ENCODE peak calls at places on chromosomes 5 and 9, in ten cellular contexts. S is activated CD8-positive, alpha-beta T cell treated with anti-CD3 and anti-CD28 coated beads, Interleukin-2, amount 10 ng/mL, durations not matched to agents 7 days and 5 days; Z is WTC11; G is prostate gland; V is anterior cingulate cortex; J is GM12878; Y is A549; X is H4; T is dorsolateral prefrontal cortex; U is aorta. N is an unnamed sample.

GRCh38 chr9:90023861-90024260 is 419.0 kb downstream of the GADD45G start:
- DNase-seq in S (no peak), Z (no peak), G (no peak), V (no peak), J (no peak), Y (no peak), X (no peak), T (no peak), U (no peak), N (no peak)

GRCh38 chr9:30628915-30629564 is 1755.4 kb upstream of the ACO1 start:
- DNase-seq in S (no peak), Z (no peak), G (no peak), V (no peak), J (no peak), Y (no peak), X (no peak), T (no peak), U (no peak), N (no peak)

GRCh38 chr9:118929317-118929716 is 439.9 kb downstream of the BRINP1 start:
- DNase-seq in S (no peak), Z (no peak), G (no peak), V (no peak), J (no peak), Y (no peak), X (no peak), T (no peak), U (no peak), N (no peak)

GRCh38 chr5:3590253-3590966 is 5.2 kb upstream of the IRX1 start:
- DNase-seq in S (no peak), Z (peak; percentile 45), G (no peak), V (no peak), J (no peak), Y (no peak), X (no peak), T (no peak), U (no peak), N (no peak)

GRCh38 chr5:79070002-79070567 is 518 bp downstream of the BHMT2 start:
- DNase-seq in S (no peak), Z (no peak), G (no peak), V (no peak), J (no peak), Y (no peak), X (no peak), T (no peak), U (peak; percentile 50), N (no peak)

GRCh38 chr5:143383988-143384387 is 19.5 kb downstream of the NR3C1 start:
- DNase-seq in S (no peak), Z (no peak), G (no peak), V (no peak), J (no peak), Y (no peak), X (no peak), T (no peak), U (no peak), N (no peak)

GRCh38 chr9:98906273-98907040 is 37.2 kb upstream of the COL15A1 start:
- DNase-seq in S (no peak), Z (no peak), G (no peak), V (no peak), J (no peak), Y (no peak), X (no peak), T (no peak), U (peak; percentile 74), N (no peak)

GRCh38 chr5:85453026-85453349 is 1068.3 kb upstream of the EDIL3 start:
- DNase-seq in S (no peak), Z (no peak), G (no peak), V (no peak), J (no peak), Y (no peak), X (peak; percentile 79), T (no peak), U (no peak), N (no peak)

GRCh38 chr9:76571288-76572204 is 112.6 kb downstream of the GCNT1 start:
- DNase-seq in S (peak; percentile 36), Z (no peak), G (no peak), V (no peak), J (peak; percentile 53), Y (no peak), X (no peak), T (no peak), U (no peak), N (peak; percentile 14)

GRCh38 chr9:126658964-126659555 is 45.3 kb downstream of the LMX1B start:
- DNase-seq in S (no peak), Z (no peak), G (no peak), V (no peak), J (no peak), Y (no peak), X (no peak), T (no peak), U (no peak), N (no peak)

GRCh38 chr5:24367211-24367610 is 277.6 kb downstream of the CDH10 start:
- DNase-seq in S (no peak), Z (no peak), G (no peak), V (no peak), J (no peak), Y (no peak), X (no peak), T (no peak), U (no peak), N (no peak)

GRCh38 chr9:121551985-121552753 is 52.5 kb upstream of the GGTA1 start:
- DNase-seq in S (no peak), Z (no peak), G (no peak), V (no peak), J (no peak), Y (no peak), X (no peak), T (no peak), U (no peak), N (peak; percentile 75)

GRCh38 chr9:5549671-5550650 is 39.6 kb downstream of the PDCD1LG2 start:
- DNase-seq in S (no peak), Z (no peak), G (no peak), V (no peak), J (no peak), Y (no peak), X (no peak), T (no peak), U (no peak), N (no peak)

GRCh38 chr5:756171-756570 is 28.4 kb downstream of the ZDHHC11B start:
- DNase-seq in S (no peak), Z (no peak), G (no peak), V (no peak), J (no peak), Y (no peak), X (no peak), T (no peak), U (peak; percentile 41), N (no peak)

GRCh38 chr5:40198736-40199135 is 481.0 kb upstream of the PTGER4 start:
- DNase-seq in S (no peak), Z (no peak), G (no peak), V (no peak), J (no peak), Y (no peak), X (no peak), T (no peak), U (no peak), N (no peak)

GRCh38 chr5:119255571-119256356 is 100.1 kb upstream of the TNFAIP8 start:
- DNase-seq in S (no peak), Z (peak; percentile 67), G (no peak), V (no peak), J (no peak), Y (peak; percentile 32), X (peak; percentile 32), T (no peak), U (no peak), N (no peak)

GRCh38 chr5:14488697-14489096 is 92.9 kb upstream of the OTULINL start:
- DNase-seq in S (no peak), Z (no peak), G (no peak), V (no peak), J (no peak), Y (no peak), X (no peak), T (no peak), U (no peak), N (no peak)

GRCh38 chr9:16985559-16986348 is 115.3 kb upstream of the BNC2 start:
- DNase-seq in S (no peak), Z (no peak), G (peak; percentile 6), V (no peak), J (no peak), Y (peak; percentile 19), X (peak; percentile 53), T (no peak), U (peak; percentile 86), N (no peak)

GRCh38 chr5:14064841-14065240 is 78.3 kb upstream of the TRIO start:
- DNase-seq in S (no peak), Z (no peak), G (no peak), V (no peak), J (no peak), Y (no peak), X (no peak), T (no peak), U (no peak), N (no peak)

GRCh38 chr9:127087836-127088235 is 34.6 kb downstream of the ANGPTL2 start:
- DNase-seq in S (no peak), Z (no peak), G (no peak), V (no peak), J (no peak), Y (no peak), X (no peak), T (no peak), U (no peak), N (no peak)

GRCh38 chr9:116002624-116003023 is 151.0 kb upstream of the PAPPA start:
- DNase-seq in S (no peak), Z (no peak), G (no peak), V (no peak), J (no peak), Y (peak; percentile 67), X (peak; percentile 77), T (no peak), U (no peak), N (no peak)

GRCh38 chr5:168820776-168821302 is 241.7 kb upstream of the PANK3 start:
- DNase-seq in S (no peak), Z (no peak), G (no peak), V (no peak), J (no peak), Y (no peak), X (no peak), T (no peak), U (no peak), N (no peak)

GRCh38 chr9:93300585-93301081 is 116.7 kb downstream of the WNK2 start:
- DNase-seq in S (no peak), Z (peak; percentile 8), G (no peak), V (no peak), J (no peak), Y (no peak), X (no peak), T (no peak), U (peak; percentile 25), N (no peak)

GRCh38 chr5:59275537-59276276 is 617.8 kb downstream of the PDE4D start:
- DNase-seq in S (no peak), Z (peak; percentile 23), G (peak; percentile 70), V (no peak), J (no peak), Y (peak; percentile 91), X (peak; percentile 81), T (no peak), U (no peak), N (peak; percentile 61)

GRCh38 chr9:15717290-15717689 is 164.4 kb downstream of the CCDC171 start:
- DNase-seq in S (no peak), Z (no peak), G (no peak), V (no peak), J (no peak), Y (no peak), X (no peak), T (no peak), U (no peak), N (no peak)

GRCh38 chr9:127983847-127984289 is 3.1 kb upstream of the EEIG1 start:
- DNase-seq in S (no peak), Z (no peak), G (no peak), V (no peak), J (peak; percentile 76), Y (no peak), X (no peak), T (no peak), U (no peak), N (no peak)

GRCh38 chr5:167478156-167478555 is 813.3 kb upstream of the WWC1 start:
- DNase-seq in S (no peak), Z (no peak), G (no peak), V (no peak), J (no peak), Y (no peak), X (no peak), T (no peak), U (no peak), N (no peak)

GRCh38 chr5:177389368-177390169 is 5.3 kb downstream of the SLC34A1 start:
- DNase-seq in S (peak; percentile 52), Z (no peak), G (peak; percentile 79), V (no peak), J (peak; percentile 71), Y (no peak), X (peak; percentile 83), T (no peak), U (peak; percentile 64), N (no peak)